ENCODE peak calls at places on chromosome 22, in six cellular contexts. Q is heart left ventricle; F is astrocyte; K is naive thymus-derived CD4-positive, alpha-beta T cell; A is SJSA1; L is upper lobe of right lung. O is an unnamed sample.

GRCh38 chr22:35618427-35619223 is 1.5 kb upstream of the MB start:
- DNase-seq in Q (no peak), F (no peak), K (no peak), A (no peak), L (no peak), O (no peak)

GRCh38 chr22:26168199-26168915 is 905 bp upstream of the SEZ6L start:
- DNase-seq in Q (no peak), F (no peak), K (no peak), A (no peak), L (no peak), O (no peak)

GRCh38 chr22:22763512-22763911 is 119.1 kb downstream of the GGTLC2 start:
- DNase-seq in Q (no peak), F (no peak), K (no peak), A (no peak), L (no peak), O (no peak)

GRCh38 chr22:29265306-29265705 is 2.5 kb downstream of the RHBDD3 start:
- DNase-seq in Q (no peak), F (no peak), K (no peak), A (no peak), L (peak; percentile 64), O (no peak)

GRCh38 chr22:44888491-44888941 is 121.3 kb downstream of the PHF21B start:
- DNase-seq in Q (no peak), F (no peak), K (no peak), A (no peak), L (peak; percentile 58), O (no peak)

GRCh38 chr22:19889951-19890350 is 35.3 kb upstream of the GNB1L start:
- DNase-seq in Q (no peak), F (no peak), K (peak; percentile 18), A (no peak), L (no peak), O (peak; percentile 7)

GRCh38 chr22:49628351-49629023 is 199.2 kb downstream of the BRD1 start:
- DNase-seq in Q (no peak), F (no peak), K (no peak), A (peak; percentile 12), L (no peak), O (no peak)

GRCh38 chr22:23305321-23305910 is 125.1 kb downstream of the BCR start:
- DNase-seq in Q (peak; percentile 17), F (peak; percentile 59), K (no peak), A (peak; percentile 77), L (peak; percentile 61), O (no peak)

GRCh38 chr22:40285508-40285907 is 60.8 kb upstream of the ADSL start:
- DNase-seq in Q (no peak), F (no peak), K (no peak), A (no peak), L (no peak), O (no peak)

GRCh38 chr22:33853200-33854097 is 66.8 kb downstream of the LARGE1 start:
- DNase-seq in Q (peak; percentile 74), F (peak; percentile 77), K (no peak), A (peak; percentile 77), L (peak; percentile 84), O (peak; percentile 71)

GRCh38 chr22:16953206-16954059 is 54.6 kb downstream of the GAB4 start:
- DNase-seq in Q (no peak), F (no peak), K (no peak), A (no peak), L (no peak), O (no peak)

GRCh38 chr22:39839917-39840510 is 53.5 kb downstream of the ENTHD1 start:
- DNase-seq in Q (no peak), F (no peak), K (peak; percentile 12), A (no peak), L (no peak), O (no peak)

GRCh38 chr22:47549741-47550340 is 787.4 kb downstream of the TBC1D22A start:
- DNase-seq in Q (no peak), F (no peak), K (no peak), A (no peak), L (no peak), O (no peak)

GRCh38 chr22:49664371-49664881 is 163.2 kb downstream of the BRD1 start:
- DNase-seq in Q (no peak), F (no peak), K (no peak), A (no peak), L (peak; percentile 44), O (no peak)

GRCh38 chr22:49212466-49212865 is 615.2 kb downstream of the BRD1 start:
- DNase-seq in Q (peak; percentile 4), F (no peak), K (no peak), A (no peak), L (peak; percentile 52), O (no peak)

DNA sequence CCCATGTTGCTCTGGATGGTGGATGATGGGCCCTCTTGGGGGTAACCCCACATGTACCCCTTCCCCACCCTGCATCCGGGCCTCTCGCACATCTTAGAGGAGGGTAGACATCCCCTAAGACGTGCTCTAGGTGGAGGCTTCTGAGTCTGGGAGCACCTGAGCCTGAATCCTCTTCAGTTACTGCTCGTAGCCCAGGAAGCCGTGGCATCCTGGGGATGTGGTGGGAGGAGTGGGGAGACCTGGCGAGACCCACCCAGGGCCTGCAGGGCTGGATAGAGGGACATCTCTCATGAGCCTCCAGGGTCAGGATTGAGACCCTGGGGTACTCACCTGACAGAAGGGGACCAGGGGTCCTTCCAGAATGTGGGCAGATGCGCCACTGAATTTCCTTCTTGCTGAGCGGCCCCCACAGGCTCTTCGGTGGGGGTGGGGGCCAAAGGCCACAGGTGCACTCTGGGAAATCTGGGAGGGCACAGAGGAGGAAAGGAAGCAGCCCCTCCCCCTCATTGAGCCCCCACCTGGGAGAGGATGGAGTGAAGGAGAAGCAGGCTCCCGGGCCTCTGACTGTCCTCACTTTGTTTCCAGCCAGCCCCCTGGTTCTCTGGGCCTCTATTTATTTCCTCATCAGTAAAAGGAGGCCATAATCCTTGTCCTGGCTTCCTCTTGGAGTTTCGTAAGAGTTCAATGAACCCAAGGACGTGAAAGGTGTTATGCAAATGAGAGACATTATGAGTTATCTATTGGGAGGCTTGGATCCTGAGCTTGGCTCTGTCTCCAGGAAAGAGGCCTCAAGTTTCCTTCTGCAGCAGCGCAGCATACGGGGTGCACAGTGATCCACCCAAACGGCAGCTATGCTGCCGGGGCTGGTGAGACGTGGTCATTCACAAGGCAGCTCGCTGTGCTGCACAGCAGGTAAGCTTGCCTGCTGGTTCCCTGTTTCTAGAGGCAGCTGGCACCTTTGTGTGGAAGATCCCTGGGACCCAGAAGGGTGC is 31.2 kb downstream of the KCNJ4 start:
- DNase-seq in Q (no peak), F (no peak), K (no peak), A (no peak), L (no peak), O (no peak)
- H3K27ac ChIP-seq in Q (no peak overlapping the region), F (no peak overlapping the region), K (no peak overlapping the region), A (no peak overlapping the region), L (no peak overlapping the region), O (no peak overlapping the region)

GRCh38 chr22:36863281-36863680 is 2.5 kb downstream of the NCF4 start:
- DNase-seq in Q (no peak), F (no peak), K (no peak), A (no peak), L (peak; percentile 50), O (no peak)
- H3K4me3 ChIP-seq in Q (no peak overlapping the region), F (no peak overlapping the region), K (no peak overlapping the region), A (no peak overlapping the region), L (no peak overlapping the region), O (no peak overlapping the region)

DNA sequence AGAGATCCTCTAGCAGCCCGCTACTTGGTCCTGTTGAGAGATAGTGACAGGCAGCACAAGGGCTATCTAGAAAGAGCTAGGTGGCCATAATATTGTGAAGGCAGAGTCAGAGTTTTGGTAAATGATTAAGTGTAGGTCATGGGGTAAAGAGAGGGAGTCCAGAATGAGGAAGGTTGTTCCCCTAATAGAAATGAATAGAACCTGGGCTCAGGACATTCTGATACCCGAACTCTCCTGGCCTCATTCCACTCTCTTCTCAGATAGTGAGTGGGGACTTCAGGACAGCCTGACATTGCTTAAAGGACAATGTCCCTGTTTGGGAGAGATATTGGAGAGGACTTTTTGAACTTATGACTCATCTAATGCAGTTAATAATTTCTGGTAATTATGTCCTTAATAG is 20.6 kb downstream of the SLC5A1 start:
- DNase-seq in Q (no peak), F (no peak), K (no peak), A (no peak), L (no peak), O (no peak)
- H3K27ac ChIP-seq in Q (peak overlapping the region; percentile 73), F (no peak overlapping the region), K (no peak overlapping the region), A (no peak overlapping the region), L (no peak overlapping the region), O (no peak overlapping the region)

DNA sequence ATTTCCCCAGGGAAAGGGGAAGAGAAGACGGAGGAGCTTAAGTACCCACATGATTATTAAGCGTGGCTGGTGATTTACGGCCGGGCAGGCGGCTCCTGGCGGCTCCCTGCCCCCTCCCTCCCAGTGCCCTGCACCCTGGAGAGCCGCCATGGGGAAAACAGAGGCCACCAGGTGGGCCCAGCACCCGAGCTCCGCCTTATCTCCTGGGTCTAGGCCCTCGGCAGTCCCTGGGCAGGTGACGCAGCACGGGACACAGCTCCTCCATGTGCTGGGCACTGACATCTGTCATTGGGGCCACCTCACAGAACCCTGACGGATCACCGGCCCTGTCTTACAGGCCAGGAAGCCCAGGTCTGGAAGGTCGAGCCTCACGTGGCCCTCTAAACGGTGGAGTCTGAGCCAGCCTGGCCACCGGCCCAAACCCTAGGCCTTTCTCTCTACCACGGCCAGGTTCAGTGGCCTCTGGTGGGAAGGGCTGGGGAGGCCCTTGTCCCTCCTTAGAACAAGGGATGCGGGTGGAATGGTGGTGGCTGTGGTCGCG is 60.2 kb upstream of the PPARA start:
- DNase-seq in Q (no peak), F (no peak), K (no peak), A (no peak), L (peak; percentile 65), O (peak; percentile 69)
- H3K4me3 ChIP-seq in Q (no peak overlapping the region), F (no peak overlapping the region), K (no peak overlapping the region), A (no peak overlapping the region), L (peak overlapping the region; percentile 30), O (peak overlapping the region; percentile 48)

DNA sequence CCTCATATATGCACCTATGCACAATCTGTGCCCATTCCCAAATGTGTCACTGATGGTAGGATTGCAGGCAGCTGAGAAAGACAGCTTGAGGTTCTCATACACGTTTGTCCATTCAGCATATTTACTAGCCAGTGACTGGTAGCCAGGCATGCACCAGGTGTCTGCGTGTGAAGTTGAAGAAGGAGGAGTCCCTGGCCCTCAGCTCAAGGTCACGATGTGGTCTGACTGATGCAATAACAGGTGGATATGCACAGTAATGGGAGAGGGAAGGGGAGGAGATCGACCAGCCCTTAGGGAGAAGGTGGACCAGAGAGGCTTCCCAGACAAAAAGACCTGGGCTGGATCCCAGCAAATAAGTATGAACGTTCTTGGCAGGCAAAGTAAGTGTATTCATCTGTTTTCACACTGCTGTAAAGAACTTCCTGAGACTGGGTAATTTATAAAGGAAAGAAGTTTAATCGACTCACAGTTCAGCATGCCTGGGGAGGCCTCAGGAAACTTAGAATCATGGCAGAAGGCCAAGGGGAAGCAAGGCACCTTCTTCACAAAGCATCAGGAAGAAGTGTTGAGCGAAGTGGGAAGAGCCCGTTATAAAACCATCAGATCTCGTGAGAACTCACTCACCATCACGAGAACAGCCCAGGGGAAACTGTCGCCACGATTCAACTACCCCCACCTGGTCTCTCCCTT is 96.0 kb downstream of the MN1 start:
- DNase-seq in Q (no peak), F (no peak), K (no peak), A (no peak), L (no peak), O (no peak)
- H3K27ac ChIP-seq in Q (no peak overlapping the region), F (no peak overlapping the region), K (no peak overlapping the region), A (no peak overlapping the region), L (no peak overlapping the region), O (peak overlapping the region; percentile 53)

GRCh38 chr22:32803020-32803758 is 1.7 kb downstream of the TIMP3 start:
- DNase-seq in Q (no peak), F (peak; percentile 77), K (no peak), A (peak; percentile 34), L (no peak), O (peak; percentile 55)
- H3K4me3 ChIP-seq in Q (peak overlapping the region; percentile 99), F (peak overlapping the region; percentile 78), K (no peak overlapping the region), A (peak overlapping the region; percentile 61), L (peak overlapping the region; percentile 73), O (peak overlapping the region; percentile 78)

O was measured in psoas muscle.